ENCODE peak calls at places on chromosomes 6 and 20, in nine cellular contexts. F is GM13976; M is HFFc6; L is ovary; P is cardiac muscle cell; A is lower lobe of right lung; O is CD4-positive, alpha-beta T cell; G is BE2C; U is AG10803. D is an unnamed sample.
A peak's percentile ranks its signal among the peaks of the same experiment; 100 is the strongest.

GRCh38 chr6:151862461-151862860 is 55.0 kb downstream of the ESR1 start:
- DNase-seq in F (no peak), M (no peak), L (no peak), P (no peak), A (no peak), O (no peak), G (no peak), U (no peak), D (no peak)

GRCh38 chr6:77092971-77093370 is 370.3 kb downstream of the HTR1B start:
- DNase-seq in F (no peak), M (peak; percentile 82), L (no peak), P (no peak), A (no peak), O (no peak), G (no peak), U (peak; percentile 52), D (no peak)

GRCh38 chr6:17983712-17984111 is 3.7 kb downstream of the KIF13A start:
- DNase-seq in F (no peak), M (no peak), L (no peak), P (no peak), A (no peak), O (no peak), G (no peak), U (no peak), D (no peak)

GRCh38 chr6:117989086-117989485 is 82.0 kb downstream of the SLC35F1 start:
- DNase-seq in F (no peak), M (no peak), L (no peak), P (no peak), A (no peak), O (no peak), G (no peak), U (no peak), D (no peak)

GRCh38 chr6:26349964-26350857 is 14.8 kb upstream of the BTN3A2 start:
- DNase-seq in F (no peak), M (no peak), L (peak; percentile 54), P (no peak), A (no peak), O (no peak), G (no peak), U (no peak), D (no peak)

GRCh38 chr6:170553686-170554085 is 483 bp upstream of the TBP start:
- DNase-seq in F (peak; percentile 47), M (peak; percentile 31), L (peak; percentile 42), P (peak; percentile 53), A (no peak), O (no peak), G (no peak), U (peak; percentile 34), D (no peak)

GRCh38 chr6:15518057-15518456 is 144.8 kb downstream of the DTNBP1 start:
- DNase-seq in F (no peak), M (no peak), L (no peak), P (no peak), A (no peak), O (no peak), G (no peak), U (no peak), D (peak; percentile 11)

GRCh38 chr6:118931436-118931835 is 3.5 kb downstream of the MCM9 start:
- DNase-seq in F (no peak), M (no peak), L (no peak), P (no peak), A (no peak), O (no peak), G (no peak), U (no peak), D (no peak)

GRCh38 chr6:55825402-55826051 is 49.9 kb downstream of the BMP5 start:
- DNase-seq in F (no peak), M (peak; percentile 28), L (no peak), P (peak; percentile 57), A (no peak), O (no peak), G (no peak), U (peak; percentile 38), D (no peak)

GRCh38 chr6:152863618-152864326 is 113.2 kb downstream of the VIP start:
- DNase-seq in F (peak; percentile 32), M (peak; percentile 65), L (peak; percentile 44), P (peak; percentile 83), A (no peak), O (peak; percentile 58), G (peak; percentile 80), U (peak; percentile 76), D (peak; percentile 71)

GRCh38 chr6:127879685-127880084 is 21.2 kb downstream of the THEMIS start:
- DNase-seq in F (no peak), M (peak; percentile 28), L (no peak), P (peak; percentile 67), A (no peak), O (no peak), G (peak; percentile 69), U (peak; percentile 40), D (no peak)

GRCh38 chr6:149237464-149237863 is 80.0 kb upstream of the TAB2 start:
- DNase-seq in F (no peak), M (no peak), L (no peak), P (no peak), A (no peak), O (no peak), G (no peak), U (no peak), D (no peak)
- TF ChIP-seq CTCF in F (no peak), M (no peak), L (no peak), P (no peak), A (no peak), O (no peak), G (no peak), U (no peak), D (no peak)

GRCh38 chr20:63778034-63778752 is 38.6 kb downstream of the SLC2A4RG start:
- DNase-seq in F (no peak), M (peak; percentile 18), L (no peak), P (no peak), A (no peak), O (no peak), G (no peak), U (no peak), D (no peak)

GRCh38 chr20:63782051-63782471 is 42.5 kb downstream of the SLC2A4RG start:
- DNase-seq in F (no peak), M (no peak), L (no peak), P (no peak), A (no peak), O (peak; percentile 24), G (no peak), U (no peak), D (no peak)

GRCh38 chr20:63777614-63778013 is 38.0 kb downstream of the SLC2A4RG start:
- DNase-seq in F (no peak), M (no peak), L (no peak), P (no peak), A (no peak), O (no peak), G (no peak), U (no peak), D (no peak)

GRCh38 chr20:63781181-63781580 is 41.6 kb downstream of the SLC2A4RG start:
- DNase-seq in F (no peak), M (no peak), L (no peak), P (no peak), A (no peak), O (no peak), G (no peak), U (no peak), D (no peak)

GRCh38 chr20:63778857-63779256 is 39.3 kb downstream of the SLC2A4RG start:
- DNase-seq in F (no peak), M (no peak), L (no peak), P (no peak), A (no peak), O (no peak), G (no peak), U (no peak), D (no peak)
- TF ChIP-seq CTCF in F (no peak), M (peak; percentile 16), L (no peak), P (no peak), A (no peak), O (no peak), G (no peak), U (no peak), D (no peak)

GRCh38 chr6:163729127-163729872 is 314.8 kb downstream of the QKI start:
- DNase-seq in F (no peak), M (no peak), L (no peak), P (peak; percentile 49), A (no peak), O (no peak), G (no peak), U (no peak), D (no peak)
- TF ChIP-seq CTCF in F (no peak), M (no peak), L (no peak), P (no peak), A (no peak), O (no peak), G (no peak), U (no peak), D (no peak)

GRCh38 chr6:5115168-5115567 is 30.0 kb downstream of the PPP1R3G start:
- DNase-seq in F (no peak), M (no peak), L (no peak), P (no peak), A (no peak), O (no peak), G (no peak), U (peak; percentile 50), D (no peak)
- TF ChIP-seq CTCF in F (no peak), M (peak; percentile 54), L (no peak), P (peak; percentile 32), A (no peak), O (no peak), G (no peak), U (peak; percentile 55), D (no peak)